ENCODE peak calls at places on chromosomes 11 and 22, in four cellular contexts. One of them, this sample, is unnamed.

GRCh38 chr11:84947970-84948600 is 679.1 kb downstream of the DLG2 start:
- DNase-seq in H9: no peak
- DNase-seq in trophoblast cell: no peak
- DNase-seq in IMR-90: peak
- DNase-seq in this sample: no peak

GRCh38 chr11:124310746-124311145 is 3.0 kb downstream of the OR8D1 start:
- DNase-seq in H9: no peak
- DNase-seq in trophoblast cell: no peak
- DNase-seq in IMR-90: peak
- DNase-seq in this sample: no peak

GRCh38 chr11:36098046-36098445 is 154.2 kb downstream of the LDLRAD3 start:
- DNase-seq in H9: no peak
- DNase-seq in trophoblast cell: no peak
- DNase-seq in IMR-90: no peak
- DNase-seq in this sample: no peak

GRCh38 chr11:125869526-125869925 is 17.9 kb upstream of the HYLS1 start:
- DNase-seq in H9: no peak
- DNase-seq in trophoblast cell: no peak
- DNase-seq in IMR-90: no peak
- DNase-seq in this sample: no peak

GRCh38 chr11:120203626-120204025 is 7.2 kb upstream of the OAF start:
- DNase-seq in H9: no peak
- DNase-seq in trophoblast cell: peak
- DNase-seq in IMR-90: no peak
- DNase-seq in this sample: no peak

GRCh38 chr11:33317662-33318061 is 60.5 kb downstream of the HIPK3 start:
- DNase-seq in H9: no peak
- DNase-seq in trophoblast cell: no peak
- DNase-seq in IMR-90: peak
- DNase-seq in this sample: no peak

GRCh38 chr11:62614275-62614674 is 1.2 kb downstream of the ROM1 start:
- DNase-seq in H9: no peak
- DNase-seq in trophoblast cell: peak
- DNase-seq in IMR-90: no peak
- DNase-seq in this sample: no peak

GRCh38 chr11:94493146-94493442 is 550 bp downstream of the MRE11 start:
- DNase-seq in H9: no peak
- DNase-seq in trophoblast cell: no peak
- DNase-seq in IMR-90: no peak
- DNase-seq in this sample: no peak

GRCh38 chr11:121372028-121372427 is 79.5 kb downstream of the SC5D start:
- DNase-seq in H9: no peak
- DNase-seq in trophoblast cell: no peak
- DNase-seq in IMR-90: no peak
- DNase-seq in this sample: no peak
- H2BK120ac ChIP-seq in H9: no peak
- H2BK120ac ChIP-seq in trophoblast cell: no peak
- H2BK120ac ChIP-seq in IMR-90: no peak
- H2BK120ac ChIP-seq in this sample: no peak

GRCh38 chr11:114259551-114259983 is 36.6 kb upstream of the NNMT start:
- DNase-seq in H9: no peak
- DNase-seq in trophoblast cell: no peak
- DNase-seq in IMR-90: no peak
- DNase-seq in this sample: no peak

GRCh38 chr11:114261791-114262190 is 34.4 kb upstream of the NNMT start:
- DNase-seq in H9: no peak
- DNase-seq in trophoblast cell: no peak
- DNase-seq in IMR-90: no peak
- DNase-seq in this sample: no peak

GRCh38 chr11:114260077-114260476 is 36.1 kb upstream of the NNMT start:
- DNase-seq in H9: no peak
- DNase-seq in trophoblast cell: no peak
- DNase-seq in IMR-90: no peak
- DNase-seq in this sample: no peak

GRCh38 chr11:114259124-114259526 is 37.1 kb upstream of the NNMT start:
- DNase-seq in H9: no peak
- DNase-seq in trophoblast cell: no peak
- DNase-seq in IMR-90: no peak
- DNase-seq in this sample: no peak

GRCh38 chr11:114260483-114260882 is 35.7 kb upstream of the NNMT start:
- DNase-seq in H9: no peak
- DNase-seq in trophoblast cell: no peak
- DNase-seq in IMR-90: no peak
- DNase-seq in this sample: no peak
- H2AFZ ChIP-seq in H9: no peak
- H2AFZ ChIP-seq in trophoblast cell: no peak
- H2AFZ ChIP-seq in IMR-90: no peak
- H2AFZ ChIP-seq in this sample: no peak

DNA sequence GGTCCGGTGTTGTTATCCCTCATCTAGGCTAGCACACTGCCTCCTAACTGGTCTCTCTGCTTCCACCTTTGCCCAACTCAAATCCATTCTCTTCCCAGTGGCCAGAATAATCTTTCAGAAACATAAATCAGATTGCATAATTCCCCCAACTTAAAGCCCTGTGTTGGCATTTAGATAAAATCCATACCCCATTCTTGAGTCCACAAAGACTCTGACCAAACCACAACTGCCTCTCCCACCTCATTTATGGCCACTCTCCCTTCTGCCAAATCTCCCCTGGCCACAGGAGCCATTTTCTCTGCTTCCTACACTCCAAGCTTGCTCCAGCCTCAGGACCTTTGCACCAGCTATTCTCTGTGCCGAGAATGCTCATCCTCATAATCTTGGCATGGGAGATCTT is 36.8 kb downstream of the IL18 start:
- DNase-seq in H9: no peak
- DNase-seq in trophoblast cell: no peak
- DNase-seq in IMR-90: no peak
- DNase-seq in this sample: no peak
- H4K8ac ChIP-seq in H9: no peak
- H4K8ac ChIP-seq in trophoblast cell: no peak
- H4K8ac ChIP-seq in IMR-90: no peak
- H4K8ac ChIP-seq in this sample: no peak

DNA sequence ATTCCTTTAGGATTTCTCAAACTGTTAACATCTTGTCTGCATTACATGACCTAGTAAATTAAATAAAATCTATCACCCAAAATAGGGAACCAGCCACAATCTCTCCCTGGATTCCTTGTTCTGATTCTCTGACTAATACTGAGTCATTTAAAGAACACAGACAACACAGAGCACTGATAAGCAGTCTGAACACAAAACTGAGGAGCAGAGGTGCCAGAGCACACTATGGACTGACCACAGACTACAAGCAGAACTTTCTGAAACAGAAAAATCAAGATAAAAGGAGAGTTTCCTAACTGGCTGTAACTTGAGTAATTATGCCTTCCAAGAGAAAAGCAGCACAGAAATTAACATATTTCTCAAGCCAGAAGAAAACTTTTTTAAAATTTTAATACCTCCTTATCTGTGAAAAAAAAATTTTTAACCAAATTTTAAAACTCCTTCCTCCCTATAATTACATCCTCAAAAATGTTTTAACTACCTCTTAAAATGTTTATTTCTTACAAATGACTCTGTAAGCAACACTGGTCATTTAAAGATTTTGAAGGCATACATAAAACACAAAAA is 128.9 kb downstream of the SGSM3 start:
- DNase-seq in H9: no peak
- DNase-seq in trophoblast cell: peak
- DNase-seq in IMR-90: peak
- DNase-seq in this sample: no peak
- H2BK120ac ChIP-seq in H9: no peak
- H2BK120ac ChIP-seq in trophoblast cell: no peak
- H2BK120ac ChIP-seq in IMR-90: peak
- H2BK120ac ChIP-seq in this sample: no peak

GRCh38 chr11:76801736-76802135 is 18.6 kb downstream of the TSKU start:
- DNase-seq in H9: no peak
- DNase-seq in trophoblast cell: no peak
- DNase-seq in IMR-90: peak
- DNase-seq in this sample: no peak

GRCh38 chr11:76803811-76804600 is 20.9 kb downstream of the TSKU start:
- DNase-seq in H9: no peak
- DNase-seq in trophoblast cell: no peak
- DNase-seq in IMR-90: peak
- DNase-seq in this sample: no peak

GRCh38 chr11:76802151-76802550 is 19.0 kb downstream of the TSKU start:
- DNase-seq in H9: no peak
- DNase-seq in trophoblast cell: no peak
- DNase-seq in IMR-90: no peak
- DNase-seq in this sample: no peak

GRCh38 chr11:76802621-76803020 is 19.5 kb downstream of the TSKU start:
- DNase-seq in H9: no peak
- DNase-seq in trophoblast cell: no peak
- DNase-seq in IMR-90: no peak
- DNase-seq in this sample: no peak

GRCh38 chr11:76803023-76803422 is 19.9 kb downstream of the TSKU start:
- DNase-seq in H9: no peak
- DNase-seq in trophoblast cell: peak
- DNase-seq in IMR-90: peak
- DNase-seq in this sample: no peak
- H2AFZ ChIP-seq in H9: no peak
- H2AFZ ChIP-seq in trophoblast cell: no peak
- H2AFZ ChIP-seq in IMR-90: peak
- H2AFZ ChIP-seq in this sample: no peak

GRCh38 chr11:58926695-58927094 is 12.6 kb upstream of the GLYATL1 start:
- DNase-seq in H9: no peak
- DNase-seq in trophoblast cell: no peak
- DNase-seq in IMR-90: peak
- DNase-seq in this sample: no peak

GRCh38 chr11:58927393-58928081 is 11.8 kb upstream of the GLYATL1 start:
- DNase-seq in H9: peak
- DNase-seq in trophoblast cell: no peak
- DNase-seq in IMR-90: peak
- DNase-seq in this sample: peak

GRCh38 chr11:58928082-58928574 is 11.2 kb upstream of the GLYATL1 start:
- DNase-seq in H9: no peak
- DNase-seq in trophoblast cell: no peak
- DNase-seq in IMR-90: peak
- DNase-seq in this sample: peak

GRCh38 chr11:58924230-58924629 is 15.1 kb upstream of the GLYATL1 start:
- DNase-seq in H9: no peak
- DNase-seq in trophoblast cell: no peak
- DNase-seq in IMR-90: no peak
- DNase-seq in this sample: no peak

GRCh38 chr11:58926251-58926650 is 13.0 kb upstream of the GLYATL1 start:
- DNase-seq in H9: no peak
- DNase-seq in trophoblast cell: no peak
- DNase-seq in IMR-90: peak
- DNase-seq in this sample: no peak
- H4K8ac ChIP-seq in H9: no peak
- H4K8ac ChIP-seq in trophoblast cell: no peak
- H4K8ac ChIP-seq in IMR-90: peak
- H4K8ac ChIP-seq in this sample: no peak

GRCh38 chr22:16819249-16819648 is 6.0 kb downstream of the XKR3 start:
- DNase-seq in H9: no peak
- DNase-seq in trophoblast cell: no peak
- DNase-seq in IMR-90: no peak
- DNase-seq in this sample: no peak

GRCh38 chr22:16827506-16827905 is 2.3 kb upstream of the XKR3 start:
- DNase-seq in H9: no peak
- DNase-seq in trophoblast cell: no peak
- DNase-seq in IMR-90: no peak
- DNase-seq in this sample: no peak

GRCh38 chr22:16828876-16829275 is 3.7 kb upstream of the XKR3 start:
- DNase-seq in H9: no peak
- DNase-seq in trophoblast cell: no peak
- DNase-seq in IMR-90: no peak
- DNase-seq in this sample: no peak

GRCh38 chr22:16829985-16830384 is 4.8 kb upstream of the XKR3 start:
- DNase-seq in H9: no peak
- DNase-seq in trophoblast cell: no peak
- DNase-seq in IMR-90: no peak
- DNase-seq in this sample: no peak

DNA sequence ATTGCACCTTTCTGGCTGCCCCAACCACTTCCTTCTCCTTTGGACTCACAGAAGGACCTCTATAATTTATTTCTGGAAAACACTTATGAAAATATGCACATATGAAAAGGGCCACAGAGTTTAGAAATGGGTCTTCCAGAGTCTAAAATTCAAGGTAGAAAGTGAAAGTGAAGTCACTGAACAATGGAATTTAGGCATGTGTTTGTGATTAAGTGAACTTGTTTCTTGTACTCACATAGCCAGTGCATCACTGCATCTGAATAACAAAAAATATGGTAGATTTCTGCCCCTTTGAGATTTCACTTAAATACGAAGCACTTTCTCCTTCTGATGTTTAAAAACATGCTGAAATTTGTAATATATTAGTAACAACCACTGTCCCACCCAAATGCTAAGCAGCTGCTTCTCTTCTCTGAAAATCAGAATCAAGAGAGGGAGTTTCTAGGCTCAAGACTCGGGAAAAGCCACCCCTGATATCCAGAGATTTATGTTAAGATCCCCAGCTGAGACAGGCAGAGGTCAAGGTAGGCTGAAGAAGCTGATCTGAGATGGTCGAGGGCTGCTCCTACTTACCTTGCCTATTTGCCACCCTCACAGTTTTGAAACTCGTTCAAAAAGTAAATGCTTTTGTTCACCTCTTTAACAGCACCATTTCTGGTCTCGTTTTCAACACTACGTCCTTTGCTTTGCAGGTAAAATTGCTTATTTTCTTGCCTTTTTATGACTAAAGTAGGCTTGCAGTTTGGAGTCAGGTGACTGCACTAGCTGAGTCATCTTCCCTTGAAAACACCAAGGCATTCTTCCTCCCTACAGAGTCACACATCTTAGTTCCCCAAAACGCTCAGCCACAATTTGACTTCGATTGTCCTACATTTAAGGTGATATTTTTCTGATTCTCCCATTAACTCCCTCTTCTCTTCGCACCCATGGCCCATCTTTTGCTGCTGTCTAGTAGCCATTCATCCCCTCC is at the start of gene XKR3:
- DNase-seq in H9: no peak
- DNase-seq in trophoblast cell: peak
- DNase-seq in IMR-90: no peak
- DNase-seq in this sample: no peak
- H2BK120ac ChIP-seq in H9: peak
- H2BK120ac ChIP-seq in trophoblast cell: no peak
- H2BK120ac ChIP-seq in IMR-90: no peak
- H2BK120ac ChIP-seq in this sample: no peak

GRCh38 chr11:64348611-64349387 is 8.8 kb downstream of the CCDC88B start:
- DNase-seq in H9: no peak
- DNase-seq in trophoblast cell: no peak
- DNase-seq in IMR-90: no peak
- DNase-seq in this sample: no peak

GRCh38 chr11:64344160-64344559 is 4.2 kb downstream of the CCDC88B start:
- DNase-seq in H9: no peak
- DNase-seq in trophoblast cell: no peak
- DNase-seq in IMR-90: no peak
- DNase-seq in this sample: no peak

GRCh38 chr11:64349404-64349803 is 9.4 kb downstream of the CCDC88B start:
- DNase-seq in H9: no peak
- DNase-seq in trophoblast cell: no peak
- DNase-seq in IMR-90: no peak
- DNase-seq in this sample: no peak

GRCh38 chr11:64344721-64345120 is 4.7 kb downstream of the CCDC88B start:
- DNase-seq in H9: peak
- DNase-seq in trophoblast cell: no peak
- DNase-seq in IMR-90: no peak
- DNase-seq in this sample: no peak

GRCh38 chr11:64347171-64347867 is 7.3 kb downstream of the CCDC88B start:
- DNase-seq in H9: no peak
- DNase-seq in trophoblast cell: no peak
- DNase-seq in IMR-90: no peak
- DNase-seq in this sample: no peak
- H2AFZ ChIP-seq in H9: no peak
- H2AFZ ChIP-seq in trophoblast cell: no peak
- H2AFZ ChIP-seq in IMR-90: peak
- H2AFZ ChIP-seq in this sample: no peak

GRCh38 chr22:33919591-33920501 is at the start of gene LARGE1:
- DNase-seq in H9: peak
- DNase-seq in trophoblast cell: peak
- DNase-seq in IMR-90: peak
- DNase-seq in this sample: peak
- H4K8ac ChIP-seq in H9: no peak
- H4K8ac ChIP-seq in trophoblast cell: peak
- H4K8ac ChIP-seq in IMR-90: peak
- H4K8ac ChIP-seq in this sample: no peak

This sample was measured in neuronal stem cell.